ENCODE peak calls at places on chromosomes 4 and X, in ten cellular contexts. One of them, this sample, is unnamed.

GRCh38 chr4:154329939-154330338 is 161.7 kb downstream of the DCHS2 start:
- DNase-seq in pancreas: no peak
- DNase-seq in tibial nerve: no peak
- DNase-seq in dermis blood vessel endothelial cell: no peak
- DNase-seq in Kasumi-1: no peak
- DNase-seq in NCI-H1092: no peak
- DNase-seq in GM03348: peak
- DNase-seq in ELR: no peak
- DNase-seq in NCI-H1105: no peak
- DNase-seq in ACHN: no peak
- DNase-seq in this sample: no peak

GRCh38 chr4:2862528-2862927 is 18.9 kb downstream of the ADD1 start:
- DNase-seq in pancreas: no peak
- DNase-seq in tibial nerve: no peak
- DNase-seq in dermis blood vessel endothelial cell: peak
- DNase-seq in Kasumi-1: no peak
- DNase-seq in NCI-H1092: no peak
- DNase-seq in GM03348: peak
- DNase-seq in ELR: peak
- DNase-seq in NCI-H1105: no peak
- DNase-seq in ACHN: peak
- DNase-seq in this sample: peak

GRCh38 chr4:15913631-15913970 is 24.9 kb downstream of the FGFBP1 start:
- DNase-seq in pancreas: no peak
- DNase-seq in tibial nerve: no peak
- DNase-seq in dermis blood vessel endothelial cell: peak
- DNase-seq in Kasumi-1: no peak
- DNase-seq in NCI-H1092: no peak
- DNase-seq in GM03348: peak
- DNase-seq in ELR: peak
- DNase-seq in NCI-H1105: no peak
- DNase-seq in ACHN: peak
- DNase-seq in this sample: peak

GRCh38 chr4:7384003-7384928 is 50.5 kb downstream of the PSAPL1 start:
- DNase-seq in pancreas: peak
- DNase-seq in tibial nerve: no peak
- DNase-seq in dermis blood vessel endothelial cell: no peak
- DNase-seq in Kasumi-1: no peak
- DNase-seq in NCI-H1092: no peak
- DNase-seq in GM03348: no peak
- DNase-seq in ELR: no peak
- DNase-seq in NCI-H1105: no peak
- DNase-seq in ACHN: no peak
- DNase-seq in this sample: no peak

GRCh38 chrX:4253092-4253491 is 539.6 kb upstream of the PRKX start:
- DNase-seq in pancreas: no peak
- DNase-seq in tibial nerve: no peak
- DNase-seq in dermis blood vessel endothelial cell: no peak
- DNase-seq in Kasumi-1: peak
- DNase-seq in NCI-H1092: no peak
- DNase-seq in GM03348: no peak
- DNase-seq in ELR: no peak
- DNase-seq in NCI-H1105: no peak
- DNase-seq in ACHN: no peak
- DNase-seq in this sample: no peak

GRCh38 chr4:4947721-4948120 is 71.5 kb downstream of the CYTL1 start:
- DNase-seq in pancreas: no peak
- DNase-seq in tibial nerve: no peak
- DNase-seq in dermis blood vessel endothelial cell: no peak
- DNase-seq in Kasumi-1: no peak
- DNase-seq in NCI-H1092: no peak
- DNase-seq in GM03348: no peak
- DNase-seq in ELR: no peak
- DNase-seq in NCI-H1105: no peak
- DNase-seq in ACHN: no peak
- DNase-seq in this sample: no peak

GRCh38 chr4:147831452-147832192 is 99.7 kb downstream of the ARHGAP10 start:
- DNase-seq in pancreas: no peak
- DNase-seq in tibial nerve: peak
- DNase-seq in dermis blood vessel endothelial cell: peak
- DNase-seq in Kasumi-1: peak
- DNase-seq in NCI-H1092: no peak
- DNase-seq in GM03348: peak
- DNase-seq in ELR: peak
- DNase-seq in NCI-H1105: no peak
- DNase-seq in ACHN: peak
- DNase-seq in this sample: peak

GRCh38 chr4:62344915-62345314 is 1144.8 kb downstream of the ADGRL3 start:
- DNase-seq in pancreas: no peak
- DNase-seq in tibial nerve: no peak
- DNase-seq in dermis blood vessel endothelial cell: no peak
- DNase-seq in Kasumi-1: no peak
- DNase-seq in NCI-H1092: no peak
- DNase-seq in GM03348: no peak
- DNase-seq in ELR: no peak
- DNase-seq in NCI-H1105: no peak
- DNase-seq in ACHN: no peak
- DNase-seq in this sample: peak

GRCh38 chr4:2832309-2832980 is 11.2 kb upstream of the ADD1 start:
- DNase-seq in pancreas: no peak
- DNase-seq in tibial nerve: no peak
- DNase-seq in dermis blood vessel endothelial cell: no peak
- DNase-seq in Kasumi-1: no peak
- DNase-seq in NCI-H1092: no peak
- DNase-seq in GM03348: no peak
- DNase-seq in ELR: no peak
- DNase-seq in NCI-H1105: no peak
- DNase-seq in ACHN: peak
- DNase-seq in this sample: no peak

GRCh38 chr4:110977554-110977953 is 354.7 kb upstream of the PITX2 start:
- DNase-seq in pancreas: no peak
- DNase-seq in tibial nerve: no peak
- DNase-seq in dermis blood vessel endothelial cell: no peak
- DNase-seq in Kasumi-1: no peak
- DNase-seq in NCI-H1092: no peak
- DNase-seq in GM03348: no peak
- DNase-seq in ELR: no peak
- DNase-seq in NCI-H1105: no peak
- DNase-seq in ACHN: no peak
- DNase-seq in this sample: peak

GRCh38 chrX:74351760-74352159 is 47.8 kb downstream of the ZCCHC13 start:
- DNase-seq in pancreas: no peak
- DNase-seq in tibial nerve: no peak
- DNase-seq in dermis blood vessel endothelial cell: no peak
- DNase-seq in Kasumi-1: no peak
- DNase-seq in NCI-H1092: no peak
- DNase-seq in GM03348: peak
- DNase-seq in ELR: peak
- DNase-seq in NCI-H1105: no peak
- DNase-seq in ACHN: no peak
- DNase-seq in this sample: no peak

GRCh38 chrX:43958529-43958928 is 14.7 kb downstream of the NDP start:
- DNase-seq in pancreas: no peak
- DNase-seq in tibial nerve: peak
- DNase-seq in dermis blood vessel endothelial cell: peak
- DNase-seq in Kasumi-1: peak
- DNase-seq in NCI-H1092: peak
- DNase-seq in GM03348: peak
- DNase-seq in ELR: peak
- DNase-seq in NCI-H1105: peak
- DNase-seq in ACHN: peak
- DNase-seq in this sample: peak

GRCh38 chr4:121822796-121823504 is 733 bp downstream of the CCNA2 start:
- DNase-seq in pancreas: peak
- DNase-seq in tibial nerve: no peak
- DNase-seq in dermis blood vessel endothelial cell: peak
- DNase-seq in Kasumi-1: peak
- DNase-seq in NCI-H1092: no peak
- DNase-seq in GM03348: peak
- DNase-seq in ELR: peak
- DNase-seq in NCI-H1105: peak
- DNase-seq in ACHN: peak
- DNase-seq in this sample: peak

GRCh38 chr4:8506373-8507250 is 66.0 kb downstream of the TRMT44 start:
- DNase-seq in pancreas: no peak
- DNase-seq in tibial nerve: no peak
- DNase-seq in dermis blood vessel endothelial cell: peak
- DNase-seq in Kasumi-1: no peak
- DNase-seq in NCI-H1092: no peak
- DNase-seq in GM03348: peak
- DNase-seq in ELR: no peak
- DNase-seq in NCI-H1105: no peak
- DNase-seq in ACHN: no peak
- DNase-seq in this sample: no peak